ENCODE peak calls at places on chromosome 22, in four cellular contexts. One of them, this sample, is unnamed.

GRCh38 chr22:39567135-39567946 is 3.2 kb upstream of the CACNA1I start:
- DNase-seq in cardiac fibroblast: no peak
- DNase-seq in heart right ventricle: no peak
- DNase-seq in OCI-LY7: peak; percentile 77
- DNase-seq in this sample: no peak

GRCh38 chr22:49210606-49211005 is 617.1 kb downstream of the BRD1 start:
- DNase-seq in cardiac fibroblast: no peak
- DNase-seq in heart right ventricle: no peak
- DNase-seq in OCI-LY7: no peak
- DNase-seq in this sample: no peak

GRCh38 chr22:29524440-29525191 is 28.9 kb downstream of the THOC5 start:
- DNase-seq in cardiac fibroblast: peak; percentile 37
- DNase-seq in heart right ventricle: peak; percentile 10
- DNase-seq in OCI-LY7: peak; percentile 60
- DNase-seq in this sample: peak; percentile 23

GRCh38 chr22:39954584-39955055 is 5.6 kb upstream of the TMA7B start:
- DNase-seq in cardiac fibroblast: peak; percentile 89
- DNase-seq in heart right ventricle: no peak
- DNase-seq in OCI-LY7: no peak
- DNase-seq in this sample: peak; percentile 94

GRCh38 chr22:30159561-30160353 is 79.5 kb downstream of the HORMAD2 start:
- DNase-seq in cardiac fibroblast: peak; percentile 84
- DNase-seq in heart right ventricle: no peak
- DNase-seq in OCI-LY7: no peak
- DNase-seq in this sample: peak; percentile 54

GRCh38 chr22:26642465-26643367 is 14.7 kb upstream of the MIAT start:
- DNase-seq in cardiac fibroblast: peak; percentile 19
- DNase-seq in heart right ventricle: peak; percentile 29
- DNase-seq in OCI-LY7: peak; percentile 86
- DNase-seq in this sample: no peak

GRCh38 chr22:19579880-19580279 is 55.7 kb upstream of the CLDN5 start:
- DNase-seq in cardiac fibroblast: peak; percentile 36
- DNase-seq in heart right ventricle: peak; percentile 68
- DNase-seq in OCI-LY7: peak; percentile 57
- DNase-seq in this sample: no peak

GRCh38 chr22:33793464-33793863 is 126.8 kb downstream of the LARGE1 start:
- DNase-seq in cardiac fibroblast: no peak
- DNase-seq in heart right ventricle: no peak
- DNase-seq in OCI-LY7: no peak
- DNase-seq in this sample: no peak

GRCh38 chr22:46150615-46151423 is 493 bp downstream of the PPARA start:
- DNase-seq in cardiac fibroblast: no peak
- DNase-seq in heart right ventricle: no peak
- DNase-seq in OCI-LY7: peak; percentile 13
- DNase-seq in this sample: no peak

GRCh38 chr22:40605676-40606250 is 30.8 kb downstream of the MRTFA start:
- DNase-seq in cardiac fibroblast: peak; percentile 30
- DNase-seq in heart right ventricle: no peak
- DNase-seq in OCI-LY7: no peak
- DNase-seq in this sample: peak; percentile 66

GRCh38 chr22:27919943-27920755 is 1.1 kb upstream of the PITPNB start:
- DNase-seq in cardiac fibroblast: peak; percentile 66
- DNase-seq in heart right ventricle: peak; percentile 55
- DNase-seq in OCI-LY7: no peak
- DNase-seq in this sample: peak; percentile 77

DNA sequence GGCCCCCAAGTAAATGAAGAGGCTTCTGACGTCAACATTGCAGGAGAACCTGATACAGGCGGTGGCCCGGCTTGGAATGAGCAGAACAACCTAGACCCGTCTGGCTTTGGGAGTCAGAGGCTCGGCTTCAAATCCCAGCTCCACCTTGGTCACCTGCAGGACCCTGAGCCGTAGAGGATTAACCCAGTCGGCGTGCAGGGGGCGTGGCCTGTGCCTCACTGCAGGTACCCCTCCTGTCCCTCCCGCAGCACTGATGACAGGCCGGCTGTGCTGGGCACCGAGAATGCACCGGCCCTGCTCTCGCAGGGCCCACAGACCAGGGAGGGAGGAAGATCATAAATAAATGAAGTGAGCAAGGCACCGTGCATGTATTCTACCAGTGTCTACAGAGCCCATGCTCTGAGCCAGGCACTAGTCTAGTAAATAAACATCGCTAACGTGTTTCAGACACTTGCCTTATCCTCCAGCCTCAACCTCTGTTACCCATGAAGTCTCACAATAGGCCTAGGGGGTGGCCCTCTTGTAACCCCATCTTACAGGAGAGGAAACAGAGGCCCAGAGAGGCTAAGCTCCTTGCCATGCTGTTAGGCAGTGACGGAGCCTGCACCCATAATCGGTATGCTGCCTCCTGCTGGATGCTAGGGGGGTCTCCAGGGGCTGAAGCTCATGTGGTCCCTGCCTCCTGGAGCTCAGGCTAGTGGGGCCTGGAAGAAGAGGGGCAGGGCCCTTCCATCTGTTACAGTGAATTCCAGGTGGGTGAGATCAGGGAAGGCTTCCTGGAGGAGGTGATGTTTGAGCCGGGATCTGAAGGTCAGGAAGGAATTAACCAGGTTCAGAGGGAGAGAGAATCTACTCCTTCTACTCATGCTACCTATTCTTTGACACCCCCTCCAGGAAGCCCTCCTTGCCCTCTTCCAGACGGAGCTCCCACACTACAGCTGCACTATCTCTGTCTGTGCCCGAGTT is 53.4 kb downstream of the RTL6 start:
- DNase-seq in cardiac fibroblast: no peak
- DNase-seq in heart right ventricle: no peak
- DNase-seq in OCI-LY7: peak; percentile 45
- DNase-seq in this sample: no peak
- TF ChIP-seq CTCF in cardiac fibroblast: peak; percentile 14
- TF ChIP-seq CTCF in heart right ventricle: no peak
- TF ChIP-seq CTCF in OCI-LY7: peak; percentile 66
- TF ChIP-seq CTCF in this sample: no peak

GRCh38 chr22:44988671-44989070 is 21.1 kb downstream of the PHF21B start:
- DNase-seq in cardiac fibroblast: no peak
- DNase-seq in heart right ventricle: no peak
- DNase-seq in OCI-LY7: no peak
- DNase-seq in this sample: no peak
- TF ChIP-seq CTCF in cardiac fibroblast: no peak
- TF ChIP-seq CTCF in heart right ventricle: no peak
- TF ChIP-seq CTCF in OCI-LY7: no peak
- TF ChIP-seq CTCF in this sample: peak; percentile 26

DNA sequence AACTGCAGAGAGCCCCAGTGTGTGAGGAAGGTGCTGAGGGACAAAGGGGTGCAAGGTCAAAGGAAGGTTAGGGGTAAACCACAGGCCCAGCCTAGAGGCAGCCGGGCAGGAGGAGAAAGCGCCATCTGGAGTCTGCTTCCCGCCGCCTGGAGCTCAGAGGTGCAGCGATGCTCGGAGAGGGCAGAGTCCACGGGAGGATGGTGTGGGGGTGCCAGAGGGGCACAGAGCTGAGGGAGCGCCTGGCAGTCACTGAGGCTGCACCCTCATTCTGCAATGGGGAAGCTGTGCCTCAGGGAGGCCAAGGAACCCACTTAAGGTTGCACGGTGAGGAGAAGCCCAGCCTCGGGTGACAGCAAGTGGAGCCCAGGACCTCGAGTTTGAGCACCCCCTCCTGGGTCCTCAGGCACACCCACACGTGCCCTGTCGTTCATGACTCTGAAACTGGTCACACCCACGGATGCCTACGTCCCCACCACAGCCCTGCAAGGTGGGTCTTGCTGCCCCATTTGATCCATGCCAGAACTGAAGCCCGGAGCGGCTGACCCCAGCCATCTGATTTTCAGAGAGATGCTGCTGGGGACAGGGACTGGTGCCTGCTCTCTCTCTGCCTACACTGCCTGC is 1.6 kb downstream of the IL2RB start:
- DNase-seq in cardiac fibroblast: no peak
- DNase-seq in heart right ventricle: no peak
- DNase-seq in OCI-LY7: no peak
- DNase-seq in this sample: no peak
- TF ChIP-seq CTCF in cardiac fibroblast: no peak
- TF ChIP-seq CTCF in heart right ventricle: no peak
- TF ChIP-seq CTCF in OCI-LY7: no peak
- TF ChIP-seq CTCF in this sample: no peak

DNA sequence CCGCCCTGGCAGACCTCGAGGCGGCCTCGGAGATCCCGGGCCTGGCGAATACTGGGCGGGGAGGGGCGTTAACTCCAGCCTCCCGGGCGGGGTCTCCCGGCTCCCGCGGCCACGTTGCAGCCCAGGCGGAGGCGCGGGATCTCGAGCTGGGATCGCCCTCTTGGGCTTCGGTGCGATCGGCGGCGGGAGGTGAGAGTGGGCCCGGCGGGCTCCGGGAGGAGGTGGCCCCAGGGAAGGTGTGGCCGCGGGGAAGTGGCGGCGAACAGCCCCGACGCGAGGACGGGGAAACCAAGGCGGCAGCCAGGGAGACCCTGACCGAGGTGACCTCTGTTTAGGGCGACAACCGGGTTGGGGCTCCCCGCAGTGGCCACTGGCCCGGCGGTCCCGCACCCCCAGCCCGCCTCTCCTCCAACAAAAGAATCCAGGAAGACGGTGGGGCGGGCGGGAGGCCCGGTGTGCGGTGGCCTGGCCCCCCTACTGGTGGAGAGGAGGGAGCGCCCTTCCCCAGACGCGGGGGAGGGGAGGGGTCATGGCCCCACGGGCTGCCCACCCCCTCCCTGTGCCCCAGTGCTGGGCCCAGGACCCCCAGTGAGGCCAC is at the start of gene PHETA2:
- DNase-seq in cardiac fibroblast: peak; percentile 53
- DNase-seq in heart right ventricle: no peak
- DNase-seq in OCI-LY7: no peak
- DNase-seq in this sample: peak; percentile 60
- TF ChIP-seq CTCF in cardiac fibroblast: peak; percentile 55
- TF ChIP-seq CTCF in heart right ventricle: peak; percentile 50
- TF ChIP-seq CTCF in OCI-LY7: peak; percentile 34
- TF ChIP-seq CTCF in this sample: peak; percentile 43

GRCh38 chr22:20857247-20857643 is 1.4 kb downstream of the PI4KA start:
- DNase-seq in cardiac fibroblast: no peak
- DNase-seq in heart right ventricle: no peak
- DNase-seq in OCI-LY7: no peak
- DNase-seq in this sample: no peak

GRCh38 chr22:20857838-20858614 is 585 bp downstream of the PI4KA start:
- DNase-seq in cardiac fibroblast: peak; percentile 76
- DNase-seq in heart right ventricle: peak; percentile 87
- DNase-seq in OCI-LY7: peak; percentile 76
- DNase-seq in this sample: peak; percentile 76

GRCh38 chr22:20862540-20862939 is 3.7 kb downstream of the SNAP29 start:
- DNase-seq in cardiac fibroblast: no peak
- DNase-seq in heart right ventricle: no peak
- DNase-seq in OCI-LY7: no peak
- DNase-seq in this sample: no peak

GRCh38 chr22:20859615-20860014 is 808 bp downstream of the SNAP29 start:
- DNase-seq in cardiac fibroblast: no peak
- DNase-seq in heart right ventricle: no peak
- DNase-seq in OCI-LY7: peak; percentile 18
- DNase-seq in this sample: no peak

DNA sequence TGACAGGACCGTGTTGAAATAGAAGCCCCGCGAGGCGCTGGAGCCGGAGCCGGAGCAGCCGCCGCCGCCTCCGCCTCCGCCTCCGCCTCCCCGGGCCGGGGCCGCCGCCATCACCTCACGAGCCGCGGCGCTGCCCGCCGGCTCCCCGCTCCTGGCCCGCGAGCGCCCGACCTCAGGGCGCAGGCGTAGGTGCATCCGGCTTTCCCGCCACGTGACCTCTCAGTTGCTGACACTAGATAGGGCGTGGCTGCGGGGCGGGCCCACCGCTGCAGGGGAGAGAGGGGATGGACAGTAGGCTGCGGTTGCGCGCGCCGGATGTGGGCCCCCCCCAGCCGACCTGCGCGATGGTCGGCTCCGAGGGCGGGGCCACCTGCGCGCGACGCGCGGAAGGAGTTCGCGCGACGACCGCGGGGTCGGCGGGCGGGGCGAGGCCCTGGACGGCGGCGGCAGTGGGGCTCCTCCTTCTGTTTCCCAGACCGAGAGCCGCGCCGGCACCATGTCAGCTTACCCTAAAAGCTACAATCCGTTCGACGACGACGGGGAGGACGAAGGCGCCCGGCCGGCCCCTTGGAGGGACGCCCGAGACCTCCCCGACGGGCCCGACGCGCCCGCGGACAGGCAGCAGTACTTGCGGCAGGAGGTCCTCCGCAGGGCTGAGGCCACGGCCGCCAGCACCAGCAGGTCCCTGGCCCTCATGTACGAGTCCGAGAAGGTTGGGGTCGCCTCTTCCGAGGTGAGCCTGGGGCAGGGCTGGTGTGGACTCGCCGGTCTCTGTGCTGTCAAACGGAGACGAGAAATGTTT is at the start of the genes PI4KA and SNAP29:
- DNase-seq in cardiac fibroblast: peak; percentile 98
- DNase-seq in heart right ventricle: peak; percentile 99
- DNase-seq in OCI-LY7: peak; percentile 98
- DNase-seq in this sample: peak; percentile 99
- TF ChIP-seq CTCF in cardiac fibroblast: no peak
- TF ChIP-seq CTCF in heart right ventricle: no peak
- TF ChIP-seq CTCF in OCI-LY7: no peak
- TF ChIP-seq CTCF in this sample: no peak

DNA sequence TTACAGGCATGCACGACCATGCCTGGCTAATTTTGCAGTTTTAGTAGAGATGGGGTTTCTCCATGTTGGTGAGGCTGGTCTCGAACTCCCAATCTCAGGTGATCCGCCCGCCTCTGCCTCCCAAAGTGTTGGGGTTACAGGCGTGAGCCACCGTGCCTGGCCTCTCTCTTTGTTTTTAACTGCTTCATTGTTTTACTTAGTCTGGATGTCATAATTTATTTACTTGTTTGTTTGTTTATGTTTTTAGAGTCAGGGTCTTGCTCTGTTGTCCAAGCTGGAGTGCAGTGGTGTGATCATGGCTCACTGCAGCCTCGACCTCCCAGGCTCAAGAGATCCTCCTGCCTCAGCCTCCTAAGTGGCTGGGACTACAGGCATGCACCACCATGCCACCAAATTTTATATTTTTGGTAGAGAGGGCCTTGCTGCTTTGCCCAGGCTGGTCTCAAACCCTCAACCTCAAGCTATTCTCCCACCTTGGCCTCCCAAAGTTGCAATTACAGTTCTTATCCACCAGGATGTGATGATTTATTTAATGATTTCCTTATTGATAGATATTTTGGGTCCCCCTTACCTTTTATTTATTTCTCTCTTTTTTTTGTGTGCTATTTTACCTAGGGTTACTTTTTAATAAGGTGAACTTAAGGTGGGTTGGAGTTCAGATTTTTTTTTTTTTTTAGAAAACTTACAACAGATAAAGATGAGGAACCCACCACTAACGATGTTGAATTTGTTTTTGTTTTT is 52.6 kb upstream of the ADA2 start:
- DNase-seq in cardiac fibroblast: no peak
- DNase-seq in heart right ventricle: peak; percentile 1
- DNase-seq in OCI-LY7: no peak
- DNase-seq in this sample: no peak
- TF ChIP-seq CTCF in cardiac fibroblast: no peak
- TF ChIP-seq CTCF in heart right ventricle: no peak
- TF ChIP-seq CTCF in OCI-LY7: peak; percentile 24
- TF ChIP-seq CTCF in this sample: no peak

GRCh38 chr22:50341977-50342650 is 1.0 kb upstream of the PPP6R2 start:
- DNase-seq in cardiac fibroblast: peak; percentile 89
- DNase-seq in heart right ventricle: peak; percentile 89
- DNase-seq in OCI-LY7: peak; percentile 88
- DNase-seq in this sample: peak; percentile 76
- TF ChIP-seq CTCF in cardiac fibroblast: peak; percentile 97
- TF ChIP-seq CTCF in heart right ventricle: peak; percentile 99
- TF ChIP-seq CTCF in OCI-LY7: peak; percentile 99
- TF ChIP-seq CTCF in this sample: peak; percentile 92

This sample was measured in AG10803.